ENCODE peak calls at places on chromosomes 5 and 9, in eight cellular contexts. O is heart right ventricle, H is transverse colon, T is neural progenitor cell, Z is upper lobe of left lung, U is PC-3, S is ovary, D is colonic mucosa. C is an unnamed sample. For H3K4me1 and H3K36me3, the result is how much of the 10 kb centered on the place peaks cover.

GRCh38 chr9:117723986-117724654 is 19.9 kb downstream of the TLR4 start:
- DNase-seq in O (no peak), H (peak), T (no peak), Z (no peak), U (no peak), S (no peak), D (no peak), C (no peak)

GRCh38 chr5:5018560-5018935 is 121.6 kb upstream of the ADAMTS16 start:
- DNase-seq in O (no peak), H (no peak), T (no peak), Z (no peak), U (peak), S (no peak), D (no peak), C (no peak)

GRCh38 chr5:40551706-40552557 is 127.8 kb upstream of the PTGER4 start:
- DNase-seq in O (no peak), H (no peak), T (no peak), Z (no peak), U (peak), S (no peak), D (no peak), C (no peak)

GRCh38 chr5:166595274-166595951 is 1696.0 kb upstream of the WWC1 start:
- DNase-seq in O (no peak), H (no peak), T (peak), Z (no peak), U (no peak), S (no peak), D (no peak), C (no peak)

GRCh38 chr9:127973169-127974001 is 7.4 kb downstream of the EEIG1 start:
- DNase-seq in O (peak), H (peak), T (no peak), Z (peak), U (no peak), S (no peak), D (peak), C (no peak)

GRCh38 chr5:40746703-40747102 is 9.1 kb downstream of the TTC33 start:
- DNase-seq in O (no peak), H (no peak), T (no peak), Z (no peak), U (no peak), S (no peak), D (no peak), C (no peak)

GRCh38 chr9:93010696-93011095 is 47.8 kb upstream of the SUSD3 start:
- DNase-seq in O (no peak), H (no peak), T (peak), Z (no peak), U (no peak), S (no peak), D (peak), C (no peak)

GRCh38 chr9:107792006-107792405 is 302.4 kb upstream of the KLF4 start:
- DNase-seq in O (no peak), H (no peak), T (no peak), Z (no peak), U (no peak), S (no peak), D (no peak), C (no peak)

GRCh38 chr5:110032386-110032785 is 342.7 kb downstream of the MAN2A1 start:
- DNase-seq in O (no peak), H (no peak), T (no peak), Z (no peak), U (no peak), S (no peak), D (no peak), C (no peak)

GRCh38 chr9:36045610-36046009 is 8.9 kb downstream of the RECK start:
- DNase-seq in O (no peak), H (no peak), T (no peak), Z (no peak), U (no peak), S (no peak), D (no peak), C (no peak)

GRCh38 chr5:8538813-8539212 is 669.9 kb downstream of the MTRR start:
- DNase-seq in O (no peak), H (no peak), T (no peak), Z (no peak), U (no peak), S (no peak), D (no peak), C (no peak)

GRCh38 chr5:139294372-139295165 is 1.0 kb downstream of the MATR3 start:
- DNase-seq in O (peak), H (peak), T (peak), Z (peak), U (peak), S (peak), D (peak), C (peak)

GRCh38 chr5:40043916-40044315 is 619.1 kb upstream of the DAB2 start:
- DNase-seq in O (no peak), H (peak), T (no peak), Z (peak), U (peak), S (no peak), D (peak), C (peak)

GRCh38 chr9:127253446-127253845 is 11.1 kb upstream of the GARNL3 start:
- DNase-seq in O (no peak), H (no peak), T (peak), Z (no peak), U (no peak), S (no peak), D (no peak), C (no peak)

GRCh38 chr5:144594919-144595318 is 424.2 kb downstream of the KCTD16 start:
- DNase-seq in O (no peak), H (no peak), T (no peak), Z (peak), U (no peak), S (no peak), D (no peak), C (no peak)

GRCh38 chr5:10557747-10558295 is 6.0 kb upstream of the ANKRD33B start:
- DNase-seq in O (no peak), H (no peak), T (no peak), Z (no peak), U (no peak), S (no peak), D (no peak), C (peak)

GRCh38 chr9:109652971-109653370 is 127.0 kb upstream of the PALM2AKAP2 start:
- DNase-seq in O (peak), H (no peak), T (peak), Z (no peak), U (peak), S (no peak), D (no peak), C (no peak)

GRCh38 chr5:145539201-145539600 is 295.9 kb downstream of the PRELID2 start:
- DNase-seq in O (no peak), H (no peak), T (no peak), Z (no peak), U (no peak), S (no peak), D (no peak), C (no peak)

GRCh38 chr5:175814676-175815075 is 56.7 kb upstream of the CPLX2 start:
- DNase-seq in O (no peak), H (no peak), T (no peak), Z (no peak), U (peak), S (no peak), D (no peak), C (no peak)

GRCh38 chr5:57504357-57504756 is 21.7 kb upstream of the ACTBL2 start:
- DNase-seq in O (no peak), H (no peak), T (no peak), Z (no peak), U (peak), S (no peak), D (no peak), C (no peak)

GRCh38 chr5:1487079-1487764 is 36.5 kb downstream of the LPCAT1 start:
- DNase-seq in O (no peak), H (no peak), T (no peak), Z (no peak), U (no peak), S (no peak), D (no peak), C (no peak)

GRCh38 chr5:150263801-150264621 is 25.6 kb downstream of the CAMK2A start:
- DNase-seq in O (no peak), H (no peak), T (no peak), Z (peak), U (peak), S (no peak), D (no peak), C (no peak)

GRCh38 chr5:139762624-139763170 is 32.9 kb upstream of the PSD2 start:
- DNase-seq in O (no peak), H (no peak), T (no peak), Z (no peak), U (no peak), S (no peak), D (no peak), C (no peak)

GRCh38 chr9:122642226-122642625 is 15.2 kb downstream of the OR1B1 start:
- DNase-seq in O (no peak), H (no peak), T (no peak), Z (no peak), U (peak), S (no peak), D (no peak), C (no peak)

GRCh38 chr5:95060100-95060499 is 224.8 kb downstream of the MCTP1 start:
- DNase-seq in O (no peak), H (no peak), T (no peak), Z (no peak), U (no peak), S (no peak), D (no peak), C (no peak)

GRCh38 chr9:97596906-97597305 is 36.3 kb downstream of the TSTD2 start:
- DNase-seq in O (no peak), H (no peak), T (no peak), Z (no peak), U (no peak), S (no peak), D (no peak), C (no peak)

GRCh38 chr9:89482950-89483349 is 15.0 kb downstream of the SEMA4D start:
- DNase-seq in O (no peak), H (peak), T (no peak), Z (no peak), U (no peak), S (no peak), D (no peak), C (no peak)

GRCh38 chr5:30764704-30765103 is 428.8 kb upstream of the CDH6 start:
- DNase-seq in O (no peak), H (no peak), T (no peak), Z (no peak), U (no peak), S (no peak), D (no peak), C (no peak)

GRCh38 chr5:143398451-143399237 is 4.8 kb downstream of the NR3C1 start:
- DNase-seq in O (no peak), H (no peak), T (no peak), Z (no peak), U (peak), S (no peak), D (no peak), C (no peak)

GRCh38 chr5:143399616-143400540 is 3.6 kb downstream of the NR3C1 start:
- DNase-seq in O (no peak), H (no peak), T (no peak), Z (no peak), U (no peak), S (no peak), D (no peak), C (no peak)

GRCh38 chr5:143396353-143396940 is 7.0 kb downstream of the NR3C1 start:
- DNase-seq in O (no peak), H (no peak), T (no peak), Z (no peak), U (no peak), S (no peak), D (no peak), C (no peak)

GRCh38 chr5:143397302-143398052 is 6.0 kb downstream of the NR3C1 start:
- DNase-seq in O (no peak), H (no peak), T (no peak), Z (no peak), U (no peak), S (no peak), D (no peak), C (no peak)

DNA sequence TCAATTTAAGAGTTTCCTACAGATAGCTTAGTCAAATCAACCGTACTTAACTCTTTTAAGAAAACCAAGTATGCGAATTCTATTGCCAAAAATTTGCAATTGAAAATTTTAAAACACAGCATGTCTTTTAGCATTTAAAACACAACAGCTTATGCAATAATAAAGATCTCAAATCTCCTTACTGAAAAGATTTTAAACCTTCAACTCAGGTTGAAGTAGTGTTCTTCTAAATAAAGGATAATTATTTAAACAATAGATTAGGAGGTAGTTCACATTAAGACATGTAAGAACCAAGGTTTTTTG is 5.5 kb downstream of the NR3C1 start:
- DNase-seq in O (no peak), H (no peak), T (no peak), Z (no peak), U (no peak), S (no peak), D (no peak), C (no peak)
- H3K4me1 ChIP-seq in O (half or more), H (under half), T (under half), Z (half or more), U (half or more), S (under half), D (under half), C (under half)

DNA sequence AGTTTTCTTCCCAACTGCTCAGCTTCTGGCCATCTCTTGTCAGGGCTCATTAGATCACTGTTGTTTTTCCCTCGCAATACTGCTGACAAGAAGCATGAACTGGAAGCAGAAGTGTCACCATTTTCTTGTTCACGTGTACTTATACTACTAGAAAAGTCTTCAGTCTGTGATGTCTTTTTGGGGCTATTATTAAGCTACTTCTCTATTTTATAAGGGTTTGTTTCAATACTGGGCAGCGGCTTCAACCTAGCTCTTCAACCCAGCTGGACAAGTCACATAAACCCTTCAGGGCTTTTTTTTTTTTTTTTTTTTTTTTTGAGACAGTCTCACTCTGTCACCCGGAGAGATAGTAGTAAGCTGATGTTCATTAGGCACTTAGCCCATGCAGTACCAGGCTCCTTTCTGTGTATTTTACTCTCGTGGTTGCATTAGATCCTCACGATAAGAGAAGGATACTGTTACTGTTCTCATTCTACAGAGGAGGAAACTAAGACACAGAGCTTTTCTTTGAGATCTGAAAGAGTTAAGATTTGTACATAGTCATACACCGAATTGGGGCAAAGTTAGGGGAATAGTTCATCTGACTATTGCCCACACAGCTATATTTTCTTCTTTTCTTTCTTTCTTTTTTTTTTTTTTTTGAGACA is 20.5 kb downstream of the RAPGEF1 start:
- DNase-seq in O (no peak), H (no peak), T (no peak), Z (no peak), U (no peak), S (no peak), D (no peak), C (no peak)
- H3K36me3 ChIP-seq in O (under half), H (under half), T (under half), Z (under half), U (under half), S (under half), D (under half), C (under half)

GRCh38 chr5:61915646-61916045 is 390.4 kb upstream of the KIF2A start:
- DNase-seq in O (no peak), H (no peak), T (peak), Z (no peak), U (no peak), S (no peak), D (no peak), C (no peak)
- TF ChIP-seq CTCF in O (no peak), H (no peak), T (peak), Z (no peak), U (no peak), S (no peak), D (no peak), C (no peak)

GRCh38 chr9:136248951-136249880 is 3.6 kb upstream of the QSOX2 start:
- DNase-seq in O (no peak), H (no peak), T (no peak), Z (peak), U (no peak), S (no peak), D (no peak), C (no peak)
- H3K4me1 ChIP-seq in O (under half), H (under half), T (under half), Z (under half), U (under half), S (under half), D (under half), C (under half)

DNA sequence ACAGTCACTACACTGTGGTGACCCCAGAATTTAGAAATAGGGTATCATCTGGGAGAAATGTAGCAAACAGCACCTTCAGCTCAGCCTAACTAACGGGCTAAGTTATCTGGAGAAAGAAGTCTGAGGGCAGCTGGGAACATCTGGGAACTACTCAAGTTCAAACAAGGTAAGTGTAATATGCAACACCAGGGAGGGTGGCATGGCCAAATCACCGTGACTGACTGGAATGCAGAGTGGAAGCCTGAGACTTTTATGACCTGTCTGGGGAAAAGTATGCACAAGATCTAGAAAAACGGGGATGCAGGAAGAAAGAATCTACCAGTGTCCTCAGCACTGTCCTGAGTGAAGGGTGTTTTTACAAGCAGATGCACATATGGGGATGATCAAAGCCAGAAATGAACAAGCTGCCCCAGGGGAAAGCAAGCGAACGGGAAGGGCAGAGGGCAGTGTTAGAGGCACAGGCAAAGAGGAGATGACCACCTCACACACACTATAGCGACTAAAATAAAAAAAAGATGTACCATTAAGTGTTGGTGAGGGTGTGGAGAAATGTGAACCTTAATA is 59.9 kb downstream of the SERINC5 start:
- DNase-seq in O (no peak), H (no peak), T (no peak), Z (no peak), U (no peak), S (no peak), D (no peak), C (no peak)
- H3K36me3 ChIP-seq in O (under half), H (under half), T (under half), Z (under half), U (under half), S (under half), D (under half), C (under half)

DNA sequence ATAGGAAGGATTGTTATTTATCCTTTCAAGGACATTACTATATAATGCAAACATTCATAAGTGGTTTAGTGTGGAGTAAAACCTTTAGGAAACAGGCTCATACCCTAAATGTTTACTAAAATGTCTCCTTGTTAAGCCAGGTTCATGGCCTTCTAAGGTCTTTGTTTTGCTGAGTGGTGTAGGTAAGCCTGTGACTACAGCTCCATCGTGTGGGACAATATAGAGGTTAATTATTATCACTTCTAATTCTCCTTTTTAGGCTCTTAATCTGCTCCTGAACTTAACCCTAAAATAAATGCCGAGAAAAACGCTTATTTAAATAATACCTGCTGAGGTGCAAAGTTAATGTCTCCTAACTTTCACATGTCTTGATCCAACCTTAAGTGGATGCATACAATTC is 43.8 kb downstream of the SPINK5 start:
- DNase-seq in O (no peak), H (no peak), T (no peak), Z (no peak), U (peak), S (no peak), D (no peak), C (no peak)
- TF ChIP-seq CTCF in O (peak), H (no peak), T (no peak), Z (no peak), U (peak), S (no peak), D (no peak), C (no peak)

DNA sequence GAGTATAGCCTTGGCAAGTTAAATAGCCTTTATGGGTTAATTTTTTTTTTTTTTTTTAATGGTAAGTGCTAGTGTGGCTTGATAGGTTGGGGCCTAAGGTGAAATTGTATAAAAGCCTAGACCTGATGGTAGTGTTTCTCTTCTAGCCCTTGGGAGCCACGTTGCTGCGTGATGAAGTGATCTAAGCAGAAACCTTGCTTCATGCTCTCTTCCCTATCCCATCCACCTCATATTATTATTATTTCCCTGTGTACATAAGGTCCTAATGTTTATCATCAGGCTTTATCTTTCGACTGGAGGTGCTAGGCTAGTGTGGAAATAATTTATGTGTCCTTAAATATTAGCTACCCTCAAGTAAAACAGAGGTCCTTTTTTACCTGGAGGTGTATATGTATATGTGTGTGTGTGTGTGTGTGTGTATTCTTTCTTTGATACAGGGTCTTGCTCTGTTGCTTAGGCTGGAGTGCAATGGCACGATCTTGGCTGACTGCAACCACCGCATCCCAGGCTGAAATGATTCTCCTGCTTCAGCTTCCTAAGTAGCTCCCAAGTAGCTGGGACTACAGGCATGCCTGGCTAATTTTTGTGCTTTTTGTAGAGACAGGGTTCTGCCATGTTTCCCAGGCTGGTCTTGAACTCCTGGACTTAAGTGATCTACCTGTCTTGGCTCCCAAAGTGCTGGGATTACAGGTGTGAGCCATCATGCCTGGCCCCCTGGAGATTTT is 3.6 kb downstream of the UGCG start:
- DNase-seq in O (no peak), H (no peak), T (no peak), Z (no peak), U (no peak), S (no peak), D (no peak), C (no peak)
- H3K4me1 ChIP-seq in O (half or more), H (half or more), T (under half), Z (half or more), U (under half), S (under half), D (under half), C (under half)

DNA sequence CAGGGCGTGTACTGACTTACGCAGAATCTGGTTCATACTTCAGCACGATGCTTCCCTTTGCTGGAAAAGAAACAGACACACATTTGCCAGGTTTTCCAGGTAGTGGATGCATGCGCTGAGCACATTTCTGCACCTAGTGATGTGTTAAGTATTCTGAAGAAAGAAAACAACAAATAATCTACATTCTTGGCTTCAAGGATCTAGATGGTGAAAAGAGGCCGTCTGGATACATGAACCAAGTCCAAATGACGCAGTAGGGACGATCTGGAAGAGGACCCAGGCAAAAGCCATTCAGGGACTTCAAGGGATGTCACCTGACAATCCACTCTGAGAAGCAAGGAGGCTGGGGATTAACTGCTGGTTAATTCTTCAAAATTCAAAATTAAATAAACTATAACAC is 30.4 kb downstream of the NSUN2 start:
- DNase-seq in O (no peak), H (no peak), T (no peak), Z (no peak), U (no peak), S (no peak), D (no peak), C (no peak)
- H3K36me3 ChIP-seq in O (under half), H (under half), T (under half), Z (under half), U (half or more), S (under half), D (under half), C (under half)

C was measured in mucosa of descending colon.